ENCODE peak calls at places on chromosomes 6 and 20, in eight cellular contexts. Q is activated CD8-positive, alpha-beta memory T cell treated with anti-CD3 and anti-CD28 coated beads, Interleukin-2, amount 10 ng/mL, durations not matched to agents 7 days and 5 days; Y is OCI-LY7; M is AG04450; X is caudate nucleus; S is MCF 10A; O is Calu3; F is A172. D is an unnamed sample.

GRCh38 chr6:16256781-16257180 is 18.4 kb downstream of the GMPR start:
- DNase-seq in M (no peak), S (no peak), F (no peak), Y (no peak), X (no peak), Q (no peak), O (no peak), D (no peak)

GRCh38 chr6:31825553-31825952 is 2.0 kb upstream of the HSPA1B start:
- DNase-seq in M (no peak), X (no peak), Q (no peak), F (no peak), S (no peak), Y (no peak), O (no peak), D (no peak)

GRCh38 chr6:140660295-140660694 is 1285.8 kb upstream of the CITED2 start:
- DNase-seq in F (peak), Y (no peak), S (no peak), O (no peak), M (no peak), X (no peak), Q (no peak), D (no peak)

GRCh38 chr6:32627831-32628230 is 9.4 kb upstream of the HLA-DQA1 start:
- DNase-seq in Q (no peak), O (peak), X (no peak), M (no peak), Y (peak), S (peak), F (no peak), D (peak)

GRCh38 chr6:168132531-168133184 is 53.6 kb upstream of the FRMD1 start:
- DNase-seq in Q (peak), F (peak), O (peak), M (peak), Y (no peak), S (no peak), X (peak), D (no peak)

GRCh38 chr6:5645275-5645674 is 361.4 kb downstream of the NRN1 start:
- DNase-seq in Q (no peak), F (no peak), O (no peak), X (no peak), S (no peak), M (no peak), Y (no peak), D (no peak)

GRCh38 chr20:44218441-44218840 is 7.9 kb upstream of the OSER1 start:
- DNase-seq in S (no peak), X (no peak), F (no peak), M (no peak), Y (no peak), O (no peak), Q (peak), D (no peak)

GRCh38 chr6:153790048-153790447 is 249.0 kb upstream of the OPRM1 start:
- DNase-seq in Y (no peak), F (peak), M (peak), X (no peak), O (peak), S (peak), Q (no peak), D (no peak)

GRCh38 chr6:5956939-5957338 is 49.8 kb downstream of the NRN1 start:
- DNase-seq in M (no peak), Q (no peak), F (no peak), X (no peak), O (no peak), S (no peak), Y (no peak), D (no peak)

GRCh38 chr6:35181313-35181932 is 32.3 kb upstream of the SCUBE3 start:
- DNase-seq in S (peak), Q (no peak), M (no peak), X (no peak), O (no peak), F (peak), Y (no peak), D (no peak)

GRCh38 chr20:4949833-4950178 is 51.5 kb downstream of the SLC23A2 start:
- DNase-seq in F (peak), Q (peak), M (no peak), Y (peak), X (no peak), S (peak), O (no peak), D (peak)

GRCh38 chr6:13709698-13710551 is 1.7 kb downstream of the RANBP9 start:
- DNase-seq in M (no peak), Y (peak), X (no peak), F (no peak), Q (no peak), S (peak), O (no peak), D (peak)

GRCh38 chr6:85600713-85601313 is 7.2 kb upstream of the SNX14 start:
- DNase-seq in F (no peak), Q (no peak), Y (peak), M (no peak), X (no peak), O (no peak), S (no peak), D (no peak)

GRCh38 chr6:6931047-6932025 is 176.4 kb upstream of the RREB1 start:
- DNase-seq in S (no peak), Y (peak), M (no peak), O (no peak), X (no peak), Q (no peak), F (no peak), D (peak)

GRCh38 chr20:56247954-56248782 is at the start of gene MC3R:
- DNase-seq in Q (peak), Y (peak), S (peak), M (no peak), O (peak), F (peak), X (peak), D (peak)

GRCh38 chr6:146719387-146719786 is 120.6 kb downstream of the ADGB start:
- DNase-seq in M (no peak), S (no peak), Y (no peak), X (no peak), Q (no peak), O (no peak), F (no peak), D (no peak)